ENCODE peak calls at places on chromosomes 12 and 14, in nine cellular contexts. One of them, this sample, is unnamed.
A peak's percentile ranks its signal among the peaks of the same experiment; 100 is the strongest.

GRCh38 chr14:95935228-95935822 is 58.7 kb downstream of the TUNAR start:
- DNase-seq in upper lobe of right lung: no peak
- DNase-seq in RWPE2: no peak
- DNase-seq in HepG2: peak; percentile 6
- DNase-seq in neural progenitor cell: peak; percentile 79
- DNase-seq in AG04450: no peak
- DNase-seq in astrocyte: peak; percentile 17
- DNase-seq in heart right ventricle: no peak
- DNase-seq in PC-3: peak; percentile 26
- DNase-seq in this sample: no peak

GRCh38 chr12:99706736-99707473 is 59.4 kb downstream of the GARIN6 start:
- DNase-seq in upper lobe of right lung: no peak
- DNase-seq in RWPE2: no peak
- DNase-seq in HepG2: no peak
- DNase-seq in neural progenitor cell: no peak
- DNase-seq in AG04450: no peak
- DNase-seq in astrocyte: no peak
- DNase-seq in heart right ventricle: no peak
- DNase-seq in PC-3: no peak
- DNase-seq in this sample: no peak

GRCh38 chr12:31362115-31362758 is 36.3 kb upstream of the SINHCAF start:
- DNase-seq in upper lobe of right lung: no peak
- DNase-seq in RWPE2: no peak
- DNase-seq in HepG2: peak; percentile 66
- DNase-seq in neural progenitor cell: peak; percentile 72
- DNase-seq in AG04450: no peak
- DNase-seq in astrocyte: no peak
- DNase-seq in heart right ventricle: no peak
- DNase-seq in PC-3: no peak
- DNase-seq in this sample: no peak

GRCh38 chr12:125742413-125742812 is 677.2 kb downstream of the AACS start:
- DNase-seq in upper lobe of right lung: no peak
- DNase-seq in RWPE2: no peak
- DNase-seq in HepG2: no peak
- DNase-seq in neural progenitor cell: no peak
- DNase-seq in AG04450: no peak
- DNase-seq in astrocyte: peak; percentile 85
- DNase-seq in heart right ventricle: no peak
- DNase-seq in PC-3: no peak
- DNase-seq in this sample: no peak

GRCh38 chr12:107884769-107885694 is 110.5 kb downstream of the ASCL4 start:
- DNase-seq in upper lobe of right lung: peak; percentile 69
- DNase-seq in RWPE2: no peak
- DNase-seq in HepG2: peak; percentile 58
- DNase-seq in neural progenitor cell: peak; percentile 85
- DNase-seq in AG04450: peak; percentile 10
- DNase-seq in astrocyte: peak; percentile 20
- DNase-seq in heart right ventricle: peak; percentile 38
- DNase-seq in PC-3: peak; percentile 72
- DNase-seq in this sample: no peak

GRCh38 chr12:91381309-91381804 is 198.7 kb upstream of the DCN start:
- DNase-seq in upper lobe of right lung: no peak
- DNase-seq in RWPE2: no peak
- DNase-seq in HepG2: no peak
- DNase-seq in neural progenitor cell: peak; percentile 89
- DNase-seq in AG04450: peak; percentile 76
- DNase-seq in astrocyte: peak; percentile 86
- DNase-seq in heart right ventricle: peak; percentile 69
- DNase-seq in PC-3: peak; percentile 40
- DNase-seq in this sample: no peak

GRCh38 chr14:105220699-105221597 is 27.4 kb upstream of the BTBD6 start:
- DNase-seq in upper lobe of right lung: no peak
- DNase-seq in RWPE2: no peak
- DNase-seq in HepG2: no peak
- DNase-seq in neural progenitor cell: no peak
- DNase-seq in AG04450: no peak
- DNase-seq in astrocyte: no peak
- DNase-seq in heart right ventricle: peak; percentile 71
- DNase-seq in PC-3: no peak
- DNase-seq in this sample: no peak

GRCh38 chr12:108301346-108301745 is 37.8 kb downstream of the CMKLR1 start:
- DNase-seq in upper lobe of right lung: peak; percentile 27
- DNase-seq in RWPE2: no peak
- DNase-seq in HepG2: no peak
- DNase-seq in neural progenitor cell: no peak
- DNase-seq in AG04450: no peak
- DNase-seq in astrocyte: no peak
- DNase-seq in heart right ventricle: no peak
- DNase-seq in PC-3: no peak
- DNase-seq in this sample: no peak

GRCh38 chr14:95184413-95184790 is 27.1 kb upstream of the DICER1 start:
- DNase-seq in upper lobe of right lung: no peak
- DNase-seq in RWPE2: no peak
- DNase-seq in HepG2: no peak
- DNase-seq in neural progenitor cell: no peak
- DNase-seq in AG04450: no peak
- DNase-seq in astrocyte: no peak
- DNase-seq in heart right ventricle: peak; percentile 66
- DNase-seq in PC-3: no peak
- DNase-seq in this sample: no peak

GRCh38 chr12:19927661-19928060 is 440.7 kb upstream of the PDE3A start:
- DNase-seq in upper lobe of right lung: no peak
- DNase-seq in RWPE2: no peak
- DNase-seq in HepG2: no peak
- DNase-seq in neural progenitor cell: no peak
- DNase-seq in AG04450: no peak
- DNase-seq in astrocyte: peak; percentile 58
- DNase-seq in heart right ventricle: no peak
- DNase-seq in PC-3: no peak
- DNase-seq in this sample: no peak

GRCh38 chr12:77488041-77488620 is 342.6 kb upstream of the NAV3 start:
- DNase-seq in upper lobe of right lung: no peak
- DNase-seq in RWPE2: no peak
- DNase-seq in HepG2: no peak
- DNase-seq in neural progenitor cell: no peak
- DNase-seq in AG04450: peak; percentile 13
- DNase-seq in astrocyte: peak; percentile 76
- DNase-seq in heart right ventricle: no peak
- DNase-seq in PC-3: no peak
- DNase-seq in this sample: no peak

GRCh38 chr14:52885230-52885629 is 65.6 kb downstream of the FERMT2 start:
- DNase-seq in upper lobe of right lung: no peak
- DNase-seq in RWPE2: no peak
- DNase-seq in HepG2: no peak
- DNase-seq in neural progenitor cell: no peak
- DNase-seq in AG04450: no peak
- DNase-seq in astrocyte: peak; percentile 31
- DNase-seq in heart right ventricle: no peak
- DNase-seq in PC-3: no peak
- DNase-seq in this sample: no peak

GRCh38 chr12:68111995-68112394 is 47.5 kb downstream of the IFNG start:
- DNase-seq in upper lobe of right lung: no peak
- DNase-seq in RWPE2: no peak
- DNase-seq in HepG2: no peak
- DNase-seq in neural progenitor cell: no peak
- DNase-seq in AG04450: no peak
- DNase-seq in astrocyte: peak; percentile 2
- DNase-seq in heart right ventricle: no peak
- DNase-seq in PC-3: no peak
- DNase-seq in this sample: no peak

GRCh38 chr14:53946071-53946403 is 10.6 kb downstream of the BMP4 start:
- DNase-seq in upper lobe of right lung: no peak
- DNase-seq in RWPE2: no peak
- DNase-seq in HepG2: no peak
- DNase-seq in neural progenitor cell: peak; percentile 14
- DNase-seq in AG04450: no peak
- DNase-seq in astrocyte: no peak
- DNase-seq in heart right ventricle: no peak
- DNase-seq in PC-3: no peak
- DNase-seq in this sample: no peak

GRCh38 chr14:53947452-53948180 is 9.0 kb downstream of the BMP4 start:
- DNase-seq in upper lobe of right lung: no peak
- DNase-seq in RWPE2: no peak
- DNase-seq in HepG2: peak; percentile 69
- DNase-seq in neural progenitor cell: no peak
- DNase-seq in AG04450: no peak
- DNase-seq in astrocyte: peak; percentile 32
- DNase-seq in heart right ventricle: no peak
- DNase-seq in PC-3: no peak
- DNase-seq in this sample: no peak

GRCh38 chr14:53946404-53947400 is 9.9 kb downstream of the BMP4 start:
- DNase-seq in upper lobe of right lung: peak; percentile 67
- DNase-seq in RWPE2: no peak
- DNase-seq in HepG2: no peak
- DNase-seq in neural progenitor cell: peak; percentile 71
- DNase-seq in AG04450: no peak
- DNase-seq in astrocyte: no peak
- DNase-seq in heart right ventricle: no peak
- DNase-seq in PC-3: no peak
- DNase-seq in this sample: no peak

GRCh38 chr14:53942970-53943750 is 13.5 kb downstream of the BMP4 start:
- DNase-seq in upper lobe of right lung: no peak
- DNase-seq in RWPE2: no peak
- DNase-seq in HepG2: peak; percentile 91
- DNase-seq in neural progenitor cell: peak; percentile 49
- DNase-seq in AG04450: no peak
- DNase-seq in astrocyte: no peak
- DNase-seq in heart right ventricle: no peak
- DNase-seq in PC-3: peak; percentile 53
- DNase-seq in this sample: no peak

DNA sequence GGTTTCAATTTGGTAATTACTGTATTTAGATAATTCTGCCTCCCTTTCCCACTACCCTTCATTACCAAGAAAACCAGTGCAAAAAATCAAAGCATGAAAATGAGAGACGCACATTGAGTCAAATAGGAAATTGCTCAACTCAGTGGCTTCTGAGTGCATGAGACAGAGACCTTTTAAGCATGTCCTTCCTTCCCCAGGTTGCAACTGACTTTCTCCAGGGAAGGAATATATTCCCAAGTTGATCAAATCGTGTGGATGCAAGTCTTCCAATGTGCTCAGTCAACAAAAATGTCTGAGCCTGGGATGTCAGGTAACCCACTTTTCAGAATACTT is 12.9 kb downstream of the BMP4 start:
- DNase-seq in upper lobe of right lung: no peak
- DNase-seq in RWPE2: no peak
- DNase-seq in HepG2: no peak
- DNase-seq in neural progenitor cell: no peak
- DNase-seq in AG04450: no peak
- DNase-seq in astrocyte: no peak
- DNase-seq in heart right ventricle: no peak
- DNase-seq in PC-3: no peak
- DNase-seq in this sample: no peak
- H3K27ac ChIP-seq in upper lobe of right lung: no peak overlapping the region
- H3K27ac ChIP-seq in RWPE2: no peak overlapping the region
- H3K27ac ChIP-seq in HepG2: peak overlapping the region; percentile 75
- H3K27ac ChIP-seq in neural progenitor cell: no peak overlapping the region
- H3K27ac ChIP-seq in AG04450: no peak overlapping the region
- H3K27ac ChIP-seq in astrocyte: no peak overlapping the region
- H3K27ac ChIP-seq in heart right ventricle: no peak overlapping the region
- H3K27ac ChIP-seq in PC-3: peak overlapping the region; percentile 38
- H3K27ac ChIP-seq in this sample: no peak overlapping the region

GRCh38 chr12:62631531-62632520 is 165.2 kb downstream of the MON2 start:
- DNase-seq in upper lobe of right lung: peak; percentile 79
- DNase-seq in RWPE2: no peak
- DNase-seq in HepG2: peak; percentile 25
- DNase-seq in neural progenitor cell: peak; percentile 75
- DNase-seq in AG04450: peak; percentile 21
- DNase-seq in astrocyte: peak; percentile 88
- DNase-seq in heart right ventricle: peak; percentile 60
- DNase-seq in PC-3: no peak
- DNase-seq in this sample: no peak
- TF ChIP-seq CTCF in upper lobe of right lung: peak; percentile 46
- TF ChIP-seq CTCF in RWPE2: peak; percentile 55
- TF ChIP-seq CTCF in HepG2: peak; percentile 77
- TF ChIP-seq CTCF in neural progenitor cell: peak; percentile 48
- TF ChIP-seq CTCF in AG04450: peak; percentile 40
- TF ChIP-seq CTCF in astrocyte: no peak
- TF ChIP-seq CTCF in heart right ventricle: peak; percentile 61
- TF ChIP-seq CTCF in PC-3: no peak
- TF ChIP-seq CTCF in this sample: peak; percentile 30

DNA sequence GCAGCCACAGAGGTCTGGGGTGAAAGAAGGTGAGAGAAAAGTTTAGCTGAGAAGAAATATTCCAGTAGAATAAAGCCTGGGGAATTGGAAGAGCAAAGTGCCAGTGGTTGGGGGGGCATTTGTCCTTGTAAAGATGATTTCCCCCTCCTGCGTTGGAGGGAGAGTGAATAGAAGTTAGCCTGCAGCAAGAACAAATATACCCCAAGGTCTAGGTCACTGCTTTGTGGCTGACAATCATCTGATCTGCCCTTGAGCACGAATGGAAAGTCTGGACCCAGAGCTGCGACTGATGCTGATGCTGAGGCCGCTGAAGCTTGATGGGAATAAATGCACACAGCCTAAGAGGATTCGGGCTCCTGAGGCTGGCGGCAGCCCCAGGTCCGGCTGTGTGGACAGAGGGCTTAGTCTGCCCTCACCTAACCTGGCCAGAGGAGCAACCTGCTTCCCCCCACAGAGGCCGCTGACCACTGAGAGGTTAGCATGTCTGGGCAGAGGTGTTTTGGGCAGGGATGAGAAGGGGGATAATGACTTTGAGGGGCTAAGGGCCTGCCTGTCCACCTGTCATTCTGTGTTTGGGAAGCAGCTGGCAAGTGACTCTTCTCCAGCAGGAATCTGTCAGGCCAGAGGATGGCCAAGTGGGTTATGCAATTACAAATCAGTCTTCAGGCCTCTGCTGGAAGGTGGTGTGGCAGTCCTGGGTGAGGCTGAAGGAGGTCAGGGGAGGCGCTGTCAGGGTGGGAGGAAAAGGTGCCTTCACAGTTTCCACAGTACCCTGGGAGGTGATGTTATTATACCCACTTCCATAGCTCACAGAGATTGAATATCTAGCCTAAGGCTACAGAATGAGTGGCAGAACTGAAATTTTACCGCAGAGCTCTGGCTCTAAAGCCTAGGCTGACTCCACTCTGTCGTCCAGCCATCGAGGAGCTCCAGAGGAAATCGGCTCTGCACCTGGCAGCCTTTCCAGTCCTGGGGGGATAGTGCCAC is 11.7 kb downstream of the TUBA1C start:
- DNase-seq in upper lobe of right lung: peak; percentile 52
- DNase-seq in RWPE2: no peak
- DNase-seq in HepG2: no peak
- DNase-seq in neural progenitor cell: no peak
- DNase-seq in AG04450: no peak
- DNase-seq in astrocyte: no peak
- DNase-seq in heart right ventricle: no peak
- DNase-seq in PC-3: no peak
- DNase-seq in this sample: no peak
- H3K27ac ChIP-seq in upper lobe of right lung: no peak overlapping the region
- H3K27ac ChIP-seq in RWPE2: no peak overlapping the region
- H3K27ac ChIP-seq in HepG2: no peak overlapping the region
- H3K27ac ChIP-seq in neural progenitor cell: no peak overlapping the region
- H3K27ac ChIP-seq in AG04450: no peak overlapping the region
- H3K27ac ChIP-seq in astrocyte: no peak overlapping the region
- H3K27ac ChIP-seq in heart right ventricle: no peak overlapping the region
- H3K27ac ChIP-seq in PC-3: no peak overlapping the region
- H3K27ac ChIP-seq in this sample: no peak overlapping the region

DNA sequence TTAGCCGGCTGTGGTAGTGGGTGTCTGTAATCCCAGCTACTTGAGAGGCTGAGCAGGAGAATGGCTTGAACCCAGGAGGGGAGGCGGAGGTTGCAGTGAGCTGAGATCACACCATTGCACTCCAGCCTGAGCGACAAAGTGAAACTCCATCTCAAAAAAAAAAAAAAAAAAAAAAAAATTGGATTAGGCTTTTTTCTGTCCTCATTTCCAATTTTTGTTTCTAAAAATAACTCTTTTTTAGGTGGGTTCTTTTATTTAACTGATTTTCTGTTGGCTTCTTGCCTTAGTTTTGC is 863.7 kb downstream of the LRFN5 start:
- DNase-seq in upper lobe of right lung: no peak
- DNase-seq in RWPE2: no peak
- DNase-seq in HepG2: no peak
- DNase-seq in neural progenitor cell: no peak
- DNase-seq in AG04450: no peak
- DNase-seq in astrocyte: no peak
- DNase-seq in heart right ventricle: no peak
- DNase-seq in PC-3: no peak
- DNase-seq in this sample: no peak
- TF ChIP-seq CTCF in upper lobe of right lung: no peak
- TF ChIP-seq CTCF in RWPE2: no peak
- TF ChIP-seq CTCF in HepG2: no peak
- TF ChIP-seq CTCF in neural progenitor cell: no peak
- TF ChIP-seq CTCF in AG04450: no peak
- TF ChIP-seq CTCF in astrocyte: no peak
- TF ChIP-seq CTCF in heart right ventricle: no peak
- TF ChIP-seq CTCF in PC-3: no peak
- TF ChIP-seq CTCF in this sample: no peak